ENCODE peak calls at places on chromosomes 4 and X, in eight cellular contexts. Q, Y, N, V, Z, M, L and P are unnamed samples. For H3K4me1, the result is how much of the 10 kb centered on the place peaks cover.

GRCh38 chrX:129997081-129997480 is 14.6 kb downstream of the BCORL1 start:
- DNase-seq in M (no peak), Z (no peak), N (no peak), Y (no peak), V (no peak), L (no peak), Q (no peak), P (no peak)

GRCh38 chr4:17771284-17771908 is 10.0 kb downstream of the FAM184B start:
- DNase-seq in L (no peak), V (no peak), Y (no peak), N (no peak), M (no peak), Q (no peak), Z (no peak), P (no peak)

GRCh38 chrX:11758400-11759171 is 549 bp downstream of the MSL3 start:
- DNase-seq in Z (peak), Y (peak), V (peak), Q (peak), M (peak), N (peak), L (peak), P (peak)

GRCh38 chr4:83371936-83372335 is 37.3 kb upstream of the HPSE start:
- DNase-seq in M (no peak), V (no peak), L (no peak), Y (no peak), Z (no peak), Q (no peak), N (no peak), P (no peak)

GRCh38 chrX:69032601-69033000 is 132.7 kb downstream of the PJA1 start:
- DNase-seq in Z (no peak), N (no peak), L (no peak), Q (no peak), V (no peak), M (no peak), Y (no peak), P (no peak)

GRCh38 chr4:174669278-174669677 is 147.0 kb upstream of the HPGD start:
- DNase-seq in Z (no peak), Y (no peak), Q (no peak), N (no peak), L (no peak), V (no peak), M (no peak), P (no peak)

GRCh38 chr4:111984169-111984873 is 160.9 kb upstream of the FAM241A start:
- DNase-seq in M (no peak), N (no peak), V (no peak), L (no peak), Z (no peak), Y (no peak), Q (no peak), P (peak)

GRCh38 chrX:9231491-9231890 is 197.6 kb upstream of the FAM9B start:
- DNase-seq in L (no peak), V (no peak), Y (no peak), M (no peak), N (no peak), Z (no peak), Q (no peak), P (no peak)

GRCh38 chr4:24404281-24404680 is 180.1 kb downstream of the DHX15 start:
- DNase-seq in Z (no peak), V (no peak), Y (no peak), Q (no peak), L (no peak), M (no peak), N (no peak), P (no peak)

DNA sequence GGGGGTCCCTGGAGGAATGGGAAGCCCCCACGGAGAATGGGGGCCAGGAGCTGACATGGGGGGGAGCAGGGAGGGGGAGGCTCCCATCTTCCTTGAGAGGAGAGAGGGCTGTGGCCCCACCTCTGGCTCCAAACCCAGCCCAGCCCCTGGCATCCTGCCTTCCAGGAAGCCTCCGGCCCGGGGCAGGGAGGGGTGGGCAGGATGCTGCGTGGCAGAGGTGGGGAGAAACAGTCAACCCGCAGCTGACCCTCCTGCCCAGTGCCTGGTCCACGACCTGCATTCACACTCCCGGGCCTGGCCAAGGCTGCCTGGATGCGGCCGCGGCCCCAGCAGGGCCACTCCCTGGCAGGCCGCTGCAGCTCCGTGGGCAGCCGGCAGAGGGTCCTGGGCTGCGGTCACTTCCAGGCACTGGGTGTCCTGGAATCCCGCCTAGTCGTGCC is 39.0 kb downstream of the CPLX1 start:
- DNase-seq in V (peak), Z (no peak), Y (no peak), Q (peak), L (peak), M (no peak), N (peak), P (peak)
- TF ChIP-seq CTCF in V (no peak), Z (no peak), Y (no peak), Q (peak), L (peak), M (no peak), N (no peak), P (no peak)

GRCh38 chr4:118981171-118981838 is 92.7 kb downstream of the SYNPO2 start:
- DNase-seq in M (no peak), Y (no peak), N (no peak), L (no peak), Z (no peak), V (no peak), Q (no peak), P (no peak)

GRCh38 chr4:118985170-118986000 is 96.7 kb downstream of the SYNPO2 start:
- DNase-seq in N (no peak), Q (no peak), Z (no peak), L (no peak), V (no peak), M (no peak), Y (no peak), P (no peak)

GRCh38 chr4:118981839-118982381 is 93.3 kb downstream of the SYNPO2 start:
- DNase-seq in L (no peak), N (no peak), Q (no peak), V (peak), Y (peak), M (peak), Z (peak), P (no peak)

GRCh38 chr4:118979712-118980111 is 91.1 kb downstream of the SYNPO2 start:
- DNase-seq in L (no peak), Q (no peak), Y (no peak), V (no peak), Z (no peak), M (no peak), N (no peak), P (no peak)

GRCh38 chr4:118983293-118983692 is 94.6 kb downstream of the SYNPO2 start:
- DNase-seq in L (no peak), M (no peak), N (no peak), Y (no peak), V (no peak), Z (no peak), Q (no peak), P (no peak)
- H3K4me1 ChIP-seq in L (under half), M (under half), N (under half), Y (under half), V (under half), Z (under half), Q (under half), P (under half)

DNA sequence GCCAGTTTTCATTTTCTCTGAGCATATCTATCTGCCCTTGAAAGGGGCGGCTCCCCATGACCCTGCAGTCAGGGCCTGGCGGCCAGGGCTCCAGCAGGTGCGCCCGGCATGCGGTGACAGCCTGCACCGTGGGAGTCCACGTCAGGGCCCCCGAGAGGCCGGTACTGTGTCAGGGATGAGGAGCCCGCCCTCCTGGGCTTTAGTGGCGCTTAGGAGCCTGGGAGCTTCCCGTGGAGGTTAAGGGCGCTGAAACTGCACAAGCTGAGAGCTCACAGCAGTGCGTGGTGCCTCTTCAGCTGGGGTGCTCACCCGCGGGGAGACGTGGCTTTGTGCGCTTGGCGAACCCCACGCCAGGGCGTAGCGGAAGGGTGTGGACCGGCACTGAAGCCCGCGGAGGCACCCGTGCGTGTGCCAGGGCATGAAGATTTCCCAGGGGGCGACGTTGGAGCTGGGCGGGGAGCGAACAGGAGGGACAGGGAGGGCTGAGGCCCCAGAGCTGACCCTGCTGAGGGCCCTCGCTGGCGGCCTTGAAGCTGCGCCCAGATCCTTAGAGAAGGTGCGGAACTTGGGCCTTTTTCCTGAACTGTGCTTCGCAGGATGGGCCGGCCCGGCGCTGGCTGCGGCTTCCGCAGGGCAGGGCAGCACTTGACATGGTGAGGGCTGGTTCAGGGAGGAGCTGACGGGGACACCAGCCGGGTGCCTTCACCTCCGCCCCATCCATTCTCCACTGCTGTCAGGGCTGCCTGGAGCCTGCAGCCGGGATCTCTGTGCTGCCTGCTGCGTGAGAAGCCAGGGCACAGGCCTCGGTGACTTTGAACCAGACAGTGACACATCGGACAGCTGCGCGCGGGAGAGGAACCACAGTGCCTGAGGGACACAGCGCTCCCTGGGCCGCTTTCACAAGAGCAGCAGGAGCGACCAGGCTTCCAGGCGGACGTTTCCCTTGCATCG is 32.9 kb downstream of the HTT-AS start:
- DNase-seq in L (peak), N (peak), Y (peak), V (peak), M (no peak), Q (peak), Z (peak), P (peak)
- TF ChIP-seq CTCF in L (no peak), N (no peak), Y (no peak), V (no peak), M (no peak), Q (no peak), Z (no peak), P (no peak)

GRCh38 chr4:5924466-5925125 is 31.7 kb upstream of the CRMP1 start:
- DNase-seq in Q (no peak), M (no peak), Y (no peak), L (no peak), Z (peak), V (no peak), N (no peak), P (peak)
- H3K4me1 ChIP-seq in Q (under half), M (under half), Y (under half), L (under half), Z (under half), V (under half), N (under half), P (under half)

GRCh38 chr4:118035309-118035708 is 1.0 kb downstream of the NDST3 start:
- DNase-seq in L (no peak), Q (no peak), Z (no peak), N (no peak), M (no peak), Y (no peak), V (no peak), P (no peak)

GRCh38 chr4:118032691-118033090 is 1.6 kb upstream of the NDST3 start:
- DNase-seq in L (no peak), N (no peak), M (no peak), Y (no peak), Z (peak), Q (no peak), V (no peak), P (no peak)

GRCh38 chr4:118033148-118034060 is 882 bp upstream of the NDST3 start:
- DNase-seq in Z (peak), N (peak), L (peak), V (peak), Q (peak), Y (no peak), M (peak), P (peak)

GRCh38 chr4:118036336-118036735 is 2.0 kb downstream of the NDST3 start:
- DNase-seq in Q (no peak), M (no peak), Y (no peak), V (no peak), Z (no peak), N (no peak), L (no peak), P (no peak)

DNA sequence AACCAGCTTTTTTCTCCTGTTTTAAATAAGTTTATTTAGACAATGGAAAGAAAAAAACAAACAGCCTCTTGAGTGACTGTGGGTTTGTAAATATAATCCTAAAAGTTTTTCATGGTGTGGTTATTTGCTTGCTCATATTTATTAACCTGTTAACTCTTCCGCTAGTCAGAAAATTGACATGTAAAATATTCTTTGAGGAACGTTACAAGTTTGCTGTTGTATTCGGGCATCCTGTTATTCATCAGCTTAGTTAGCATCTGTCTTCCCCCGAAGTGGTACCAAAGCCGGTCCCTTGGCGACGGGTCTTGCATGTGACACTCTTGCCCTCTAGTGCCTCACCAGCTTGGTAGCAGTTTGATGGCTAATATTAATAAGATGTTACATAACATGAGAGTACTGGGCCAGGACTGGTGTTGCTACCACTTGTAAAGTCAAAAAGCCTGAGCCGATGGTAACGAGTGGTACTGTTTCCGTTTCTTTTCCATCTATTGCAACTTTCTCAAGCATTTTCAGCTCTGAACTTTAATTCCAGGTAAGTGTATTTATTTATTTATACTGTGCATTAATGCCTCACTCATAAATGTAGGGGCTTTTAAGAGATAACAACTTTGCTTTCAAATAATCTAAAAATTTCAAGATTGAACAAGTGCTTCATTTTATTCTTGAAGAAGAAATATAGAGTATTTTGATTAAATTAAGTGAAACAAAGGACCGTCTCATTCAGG is at the start of gene NDST3:
- DNase-seq in N (peak), Z (peak), M (no peak), L (peak), Q (peak), V (no peak), Y (no peak), P (peak)
- TF ChIP-seq CTCF in N (peak), Z (peak), M (peak), L (no peak), Q (peak), V (no peak), Y (no peak), P (peak)

GRCh38 chr4:125315571-125316390 is 1.0 kb downstream of the FAT4 start:
- DNase-seq in Y (no peak), Z (peak), L (peak), M (no peak), V (peak), N (peak), Q (peak), P (peak)
- H3K4me1 ChIP-seq in Y (under half), Z (under half), L (under half), M (under half), V (under half), N (under half), Q (under half), P (under half)